ENCODE peak calls at places on chromosome 1, in four cellular contexts. One of them, this sample, is unnamed.
A peak's percentile ranks its signal among the peaks of the same experiment; 100 is the strongest.

GRCh38 chr1:116772648-116773045 is 18.4 kb downstream of the CD2 start:
- DNase-seq in right lobe of liver: no peak
- DNase-seq in cardiac muscle cell: peak; percentile 11
- DNase-seq in left lung: no peak
- DNase-seq in this sample: no peak

GRCh38 chr1:125080077-125080476 is 3895.3 kb downstream of the SRGAP2C start:
- DNase-seq in right lobe of liver: no peak
- DNase-seq in cardiac muscle cell: no peak
- DNase-seq in left lung: no peak
- DNase-seq in this sample: no peak

GRCh38 chr1:26016944-26017545 is 4.5 kb upstream of the EXTL1 start:
- DNase-seq in left lung: no peak
- DNase-seq in cardiac muscle cell: no peak
- DNase-seq in right lobe of liver: no peak
- DNase-seq in this sample: no peak

GRCh38 chr1:117564227-117565082 is 41.4 kb upstream of the TENT5C start:
- DNase-seq in left lung: no peak
- DNase-seq in right lobe of liver: no peak
- DNase-seq in cardiac muscle cell: no peak
- DNase-seq in this sample: no peak

GRCh38 chr1:156892190-156893047 is 1.1 kb upstream of the PEAR1 start:
- DNase-seq in cardiac muscle cell: peak; percentile 96
- DNase-seq in left lung: peak; percentile 97
- DNase-seq in right lobe of liver: peak; percentile 92
- DNase-seq in this sample: peak; percentile 96

GRCh38 chr1:115880981-115881672 is 40.2 kb upstream of the NHLH2 start:
- DNase-seq in left lung: no peak
- DNase-seq in right lobe of liver: no peak
- DNase-seq in cardiac muscle cell: no peak
- DNase-seq in this sample: no peak

GRCh38 chr1:218496561-218496960 is 151.4 kb downstream of the TGFB2 start:
- DNase-seq in cardiac muscle cell: peak; percentile 93
- DNase-seq in right lobe of liver: no peak
- DNase-seq in left lung: no peak
- DNase-seq in this sample: no peak

GRCh38 chr1:58231204-58231603 is 315.3 kb downstream of the OMA1 start:
- DNase-seq in right lobe of liver: no peak
- DNase-seq in left lung: no peak
- DNase-seq in cardiac muscle cell: no peak
- DNase-seq in this sample: no peak

GRCh38 chr1:186042216-186042615 is 308.0 kb downstream of the HMCN1 start:
- DNase-seq in left lung: no peak
- DNase-seq in cardiac muscle cell: peak; percentile 20
- DNase-seq in right lobe of liver: no peak
- DNase-seq in this sample: no peak

GRCh38 chr1:206012086-206012859 is 9.1 kb upstream of the RAB7B start:
- DNase-seq in right lobe of liver: peak; percentile 68
- DNase-seq in cardiac muscle cell: no peak
- DNase-seq in left lung: peak; percentile 91
- DNase-seq in this sample: peak; percentile 90

GRCh38 chr1:205477759-205478247 is 22.0 kb upstream of the BLACAT1 start:
- DNase-seq in cardiac muscle cell: peak; percentile 64
- DNase-seq in right lobe of liver: no peak
- DNase-seq in left lung: no peak
- DNase-seq in this sample: peak; percentile 60

GRCh38 chr1:60949826-60950197 is 132.5 kb upstream of the NFIA start:
- DNase-seq in cardiac muscle cell: no peak
- DNase-seq in right lobe of liver: no peak
- DNase-seq in left lung: no peak
- DNase-seq in this sample: no peak

GRCh38 chr1:1422465-1423244 is 1.6 kb upstream of the ANKRD65 start:
- DNase-seq in right lobe of liver: no peak
- DNase-seq in left lung: peak; percentile 53
- DNase-seq in cardiac muscle cell: no peak
- DNase-seq in this sample: no peak

GRCh38 chr1:43147625-43148319 is 24.3 kb downstream of the EBNA1BP2 start:
- DNase-seq in cardiac muscle cell: peak; percentile 82
- DNase-seq in left lung: peak; percentile 89
- DNase-seq in right lobe of liver: peak; percentile 54
- DNase-seq in this sample: peak; percentile 75

GRCh38 chr1:1212780-1213152 is 1.2 kb downstream of the TNFRSF4 start:
- DNase-seq in right lobe of liver: peak; percentile 50
- DNase-seq in cardiac muscle cell: peak; percentile 16
- DNase-seq in left lung: peak; percentile 84
- DNase-seq in this sample: peak; percentile 69

GRCh38 chr1:204943495-204943894 is 72.8 kb downstream of the NFASC start:
- DNase-seq in right lobe of liver: no peak
- DNase-seq in left lung: no peak
- DNase-seq in cardiac muscle cell: no peak
- DNase-seq in this sample: no peak

GRCh38 chr1:162756523-162756922 is 34.0 kb upstream of the HSD17B7 start:
- DNase-seq in cardiac muscle cell: peak; percentile 7
- DNase-seq in left lung: no peak
- DNase-seq in right lobe of liver: no peak
- DNase-seq in this sample: no peak

GRCh38 chr1:209455133-209455532 is 128.4 kb upstream of the CAMK1G start:
- DNase-seq in left lung: no peak
- DNase-seq in cardiac muscle cell: no peak
- DNase-seq in right lobe of liver: no peak
- DNase-seq in this sample: no peak

GRCh38 chr1:111690306-111690617 is 48.9 kb downstream of the INKA2 start:
- DNase-seq in left lung: no peak
- DNase-seq in cardiac muscle cell: peak; percentile 96
- DNase-seq in right lobe of liver: no peak
- DNase-seq in this sample: no peak

GRCh38 chr1:11320153-11320936 is 47.3 kb downstream of the UBIAD1 start:
- DNase-seq in right lobe of liver: no peak
- DNase-seq in cardiac muscle cell: no peak
- DNase-seq in left lung: no peak
- DNase-seq in this sample: no peak

GRCh38 chr1:107935396-107936064 is 29.4 kb downstream of the VAV3 start:
- DNase-seq in left lung: no peak
- DNase-seq in cardiac muscle cell: no peak
- DNase-seq in right lobe of liver: no peak
- DNase-seq in this sample: no peak

GRCh38 chr1:21833392-21833976 is 21.4 kb downstream of the LDLRAD2 start:
- DNase-seq in cardiac muscle cell: no peak
- DNase-seq in right lobe of liver: no peak
- DNase-seq in left lung: peak; percentile 43
- DNase-seq in this sample: no peak

GRCh38 chr1:70017770-70018169 is 187.6 kb downstream of the LRRC40 start:
- DNase-seq in right lobe of liver: no peak
- DNase-seq in cardiac muscle cell: no peak
- DNase-seq in left lung: no peak
- DNase-seq in this sample: no peak

GRCh38 chr1:224591326-224591725 is 24.8 kb upstream of the CNIH3 start:
- DNase-seq in left lung: no peak
- DNase-seq in cardiac muscle cell: peak; percentile 9
- DNase-seq in right lobe of liver: no peak
- DNase-seq in this sample: no peak

GRCh38 chr1:51842255-51842654 is 36.3 kb downstream of the NRDC start:
- DNase-seq in left lung: no peak
- DNase-seq in right lobe of liver: no peak
- DNase-seq in cardiac muscle cell: no peak
- DNase-seq in this sample: no peak

GRCh38 chr1:46204406-46204742 is 1.2 kb downstream of the LURAP1 start:
- DNase-seq in left lung: no peak
- DNase-seq in right lobe of liver: no peak
- DNase-seq in cardiac muscle cell: no peak
- DNase-seq in this sample: no peak

GRCh38 chr1:51592711-51593110 is 24.2 kb upstream of the OSBPL9 start:
- DNase-seq in right lobe of liver: no peak
- DNase-seq in left lung: no peak
- DNase-seq in cardiac muscle cell: no peak
- DNase-seq in this sample: no peak

GRCh38 chr1:182789138-182790076 is at the start of gene NPL:
- DNase-seq in right lobe of liver: peak; percentile 89
- DNase-seq in left lung: peak; percentile 98
- DNase-seq in cardiac muscle cell: peak; percentile 89
- DNase-seq in this sample: peak; percentile 92

GRCh38 chr1:5847013-5847654 is 145.1 kb downstream of the NPHP4 start:
- DNase-seq in cardiac muscle cell: peak; percentile 39
- DNase-seq in right lobe of liver: no peak
- DNase-seq in left lung: peak; percentile 58
- DNase-seq in this sample: peak; percentile 4

GRCh38 chr1:30645807-30646206 is 77.6 kb downstream of the MATN1 start:
- DNase-seq in left lung: no peak
- DNase-seq in cardiac muscle cell: no peak
- DNase-seq in right lobe of liver: no peak
- DNase-seq in this sample: no peak

GRCh38 chr1:217718873-217719272 is 87.7 kb downstream of the SPATA17 start:
- DNase-seq in cardiac muscle cell: no peak
- DNase-seq in right lobe of liver: no peak
- DNase-seq in left lung: no peak
- DNase-seq in this sample: no peak

GRCh38 chr1:21622466-21623315 is 46.5 kb downstream of the RAP1GAP start:
- DNase-seq in cardiac muscle cell: peak; percentile 20
- DNase-seq in right lobe of liver: peak; percentile 72
- DNase-seq in left lung: peak; percentile 89
- DNase-seq in this sample: peak; percentile 75

GRCh38 chr1:204725821-204726448 is 40.4 kb upstream of the LRRN2 start:
- DNase-seq in right lobe of liver: no peak
- DNase-seq in left lung: no peak
- DNase-seq in cardiac muscle cell: no peak
- DNase-seq in this sample: no peak

DNA sequence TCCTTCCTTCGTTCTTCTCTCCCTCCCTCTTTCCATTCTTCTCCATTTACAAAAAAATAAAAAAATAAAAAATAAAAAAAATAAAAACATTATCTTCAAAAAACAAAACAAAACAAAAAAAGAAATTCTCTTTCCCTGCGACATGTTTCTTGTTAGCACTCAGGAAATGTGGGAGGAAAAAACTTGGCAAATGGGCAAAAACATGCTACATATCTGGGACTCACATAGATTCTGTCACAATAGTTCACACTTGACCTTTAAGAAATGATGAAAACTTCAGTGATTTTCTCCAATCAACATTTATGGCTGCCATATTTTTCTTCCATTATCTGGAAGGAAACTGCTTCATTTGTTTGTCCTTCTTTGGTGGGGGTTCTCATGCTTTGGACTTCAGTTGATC is 109.3 kb downstream of the PRKAB2 start:
- DNase-seq in right lobe of liver: no peak
- DNase-seq in cardiac muscle cell: peak; percentile 20
- DNase-seq in left lung: no peak
- DNase-seq in this sample: no peak
- H3K9me3 ChIP-seq in right lobe of liver: no peaks in the 10 kb centered on the region
- H3K9me3 ChIP-seq in cardiac muscle cell: no peaks in the 10 kb centered on the region
- H3K9me3 ChIP-seq in left lung: no peaks in the 10 kb centered on the region
- H3K9me3 ChIP-seq in this sample: no peaks in the 10 kb centered on the region

GRCh38 chr1:233675893-233676292 is 62.0 kb downstream of the KCNK1 start:
- DNase-seq in left lung: no peak
- DNase-seq in right lobe of liver: no peak
- DNase-seq in cardiac muscle cell: no peak
- DNase-seq in this sample: no peak
- TF ChIP-seq CTCF in left lung: no peak
- TF ChIP-seq CTCF in right lobe of liver: no peak
- TF ChIP-seq CTCF in cardiac muscle cell: no peak
- TF ChIP-seq CTCF in this sample: no peak

GRCh38 chr1:200741808-200742207 is 3.1 kb downstream of the CAMSAP2 start:
- DNase-seq in right lobe of liver: no peak
- DNase-seq in cardiac muscle cell: no peak
- DNase-seq in left lung: no peak
- DNase-seq in this sample: no peak
- H3K4me1 ChIP-seq in right lobe of liver: no peaks in the 10 kb centered on the region
- H3K4me1 ChIP-seq in cardiac muscle cell: peaks cover 27% of the 10 kb centered on the region
- H3K4me1 ChIP-seq in left lung: peaks cover 19% of the 10 kb centered on the region
- H3K4me1 ChIP-seq in this sample: peaks cover 13% of the 10 kb centered on the region

DNA sequence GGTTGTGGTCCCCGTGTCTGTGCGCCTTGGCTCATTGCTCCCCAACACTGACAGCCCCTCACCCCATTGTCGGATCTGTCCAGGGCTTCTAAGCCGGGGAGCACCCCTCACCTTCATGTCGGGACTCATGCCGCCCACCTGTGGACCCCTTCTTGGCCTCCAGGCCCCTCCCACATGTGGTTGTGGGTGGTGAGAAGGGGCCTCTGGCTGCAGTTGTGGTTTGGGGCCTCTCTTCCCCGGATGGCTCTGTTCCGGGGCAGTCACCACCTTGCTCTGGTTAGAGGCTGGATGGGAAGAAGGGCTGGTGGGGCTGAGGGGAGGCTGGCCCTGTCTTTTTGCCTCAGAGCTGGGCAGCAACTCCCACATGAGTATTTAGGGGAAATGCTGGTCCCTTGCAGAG is 158.6 kb upstream of the C1orf174 start:
- DNase-seq in left lung: no peak
- DNase-seq in right lobe of liver: no peak
- DNase-seq in cardiac muscle cell: no peak
- DNase-seq in this sample: no peak
- H3K9me3 ChIP-seq in left lung: no peaks in the 10 kb centered on the region
- H3K9me3 ChIP-seq in right lobe of liver: no peaks in the 10 kb centered on the region
- H3K9me3 ChIP-seq in cardiac muscle cell: no peaks in the 10 kb centered on the region
- H3K9me3 ChIP-seq in this sample: no peaks in the 10 kb centered on the region

GRCh38 chr1:47930215-47930885 is 66.8 kb downstream of the TRABD2B start:
- DNase-seq in left lung: no peak
- DNase-seq in cardiac muscle cell: no peak
- DNase-seq in right lobe of liver: no peak
- DNase-seq in this sample: no peak

GRCh38 chr1:47935163-47935562 is 62.0 kb downstream of the TRABD2B start:
- DNase-seq in left lung: no peak
- DNase-seq in right lobe of liver: no peak
- DNase-seq in cardiac muscle cell: peak; percentile 61
- DNase-seq in this sample: no peak

GRCh38 chr1:47934243-47934805 is 62.9 kb downstream of the TRABD2B start:
- DNase-seq in left lung: peak; percentile 68
- DNase-seq in right lobe of liver: no peak
- DNase-seq in cardiac muscle cell: peak; percentile 92
- DNase-seq in this sample: peak; percentile 52

GRCh38 chr1:47932744-47933143 is 64.4 kb downstream of the TRABD2B start:
- DNase-seq in left lung: no peak
- DNase-seq in cardiac muscle cell: no peak
- DNase-seq in right lobe of liver: no peak
- DNase-seq in this sample: no peak

DNA sequence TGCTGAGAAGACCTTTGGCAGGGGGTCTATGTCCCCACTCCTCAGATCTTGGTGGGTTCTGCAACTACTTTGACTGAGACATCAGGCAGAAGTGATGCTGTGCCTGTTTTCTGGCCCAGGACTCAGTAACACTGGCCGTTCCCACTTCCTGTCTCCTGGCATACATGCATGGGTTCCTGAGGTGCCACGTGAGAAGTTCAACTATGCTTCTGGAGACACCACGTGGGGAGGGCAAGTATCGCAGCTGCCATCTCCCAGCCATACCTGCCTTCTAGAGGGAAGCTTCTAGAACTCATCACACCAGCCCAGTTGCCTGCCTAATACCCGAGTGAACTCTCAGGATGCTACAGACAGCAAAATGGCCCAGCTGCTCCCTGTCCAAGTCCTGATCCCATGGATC is 65.8 kb downstream of the TRABD2B start:
- DNase-seq in cardiac muscle cell: no peak
- DNase-seq in right lobe of liver: no peak
- DNase-seq in left lung: no peak
- DNase-seq in this sample: peak; percentile 69
- TF ChIP-seq CTCF in cardiac muscle cell: no peak
- TF ChIP-seq CTCF in right lobe of liver: peak; percentile 34
- TF ChIP-seq CTCF in left lung: no peak
- TF ChIP-seq CTCF in this sample: no peak